ENCODE peak calls at places on chromosomes 5 and 9, in six cellular contexts. C is cortex of kidney, R is ovary, O is pancreas, U is SHP77, W is heart left ventricle. B is an unnamed sample.

GRCh38 chr9:38084556-38084880 is 15.5 kb upstream of the SHB start:
- DNase-seq in U (no peak), O (no peak), R (no peak), W (no peak), C (no peak), B (no peak)

GRCh38 chr5:52657231-52657645 is 130.5 kb upstream of the ITGA1 start:
- DNase-seq in R (no peak), O (no peak), C (no peak), W (no peak), U (peak; percentile 23), B (no peak)

GRCh38 chr9:129023036-129023907 is 4.9 kb downstream of the SH3GLB2 start:
- DNase-seq in U (peak; percentile 87), O (peak; percentile 35), R (peak; percentile 61), W (no peak), C (no peak), B (no peak)

GRCh38 chr5:79420248-79420647 is 93.7 kb downstream of the HOMER1 start:
- DNase-seq in O (no peak), C (no peak), R (no peak), W (no peak), U (no peak), B (no peak)

GRCh38 chr5:122726990-122727616 is 47.8 kb upstream of the SNX2 start:
- DNase-seq in R (no peak), U (no peak), W (no peak), C (no peak), O (no peak), B (peak; percentile 27)

GRCh38 chr9:130331573-130331972 is 66.0 kb downstream of the HMCN2 start:
- DNase-seq in C (no peak), W (peak; percentile 64), R (no peak), O (no peak), U (no peak), B (no peak)

GRCh38 chr5:95810305-95811125 is 12.0 kb downstream of the GLRX start:
- DNase-seq in R (no peak), U (no peak), W (no peak), O (no peak), C (no peak), B (no peak)

GRCh38 chr9:83140061-83140460 is 77.1 kb upstream of the RASEF start:
- DNase-seq in R (no peak), O (no peak), C (no peak), U (no peak), W (no peak), B (no peak)

GRCh38 chr9:133004091-133005072 is 25.9 kb downstream of the GFI1B start:
- DNase-seq in W (no peak), U (no peak), R (no peak), C (no peak), O (no peak), B (no peak)

GRCh38 chr5:144427871-144428270 is 257.2 kb downstream of the KCTD16 start:
- DNase-seq in C (no peak), W (no peak), U (no peak), R (no peak), O (no peak), B (no peak)

GRCh38 chr5:111512026-111512405 is 319 bp downstream of the STARD4 start:
- DNase-seq in O (no peak), R (peak; percentile 50), U (peak; percentile 43), W (no peak), C (no peak), B (no peak)

GRCh38 chr5:174362514-174362913 is 317.0 kb downstream of the NSG2 start:
- DNase-seq in O (no peak), U (no peak), C (no peak), R (no peak), W (no peak), B (no peak)

GRCh38 chr5:176731506-176732192 is 78.7 kb upstream of the UNC5A start:
- DNase-seq in U (no peak), R (no peak), O (no peak), W (no peak), C (no peak), B (no peak)

GRCh38 chr5:16936150-16937022 is at the start of gene MYO10:
- DNase-seq in R (peak; percentile 94), C (peak; percentile 79), U (no peak), O (peak; percentile 73), W (peak; percentile 81), B (peak; percentile 92)

GRCh38 chr5:40652441-40653220 is 27.1 kb upstream of the PTGER4 start:
- DNase-seq in U (no peak), R (no peak), W (no peak), C (no peak), O (no peak), B (no peak)

GRCh38 chr9:127122176-127123151 is at the start of gene ANGPTL2:
- DNase-seq in C (no peak), R (peak; percentile 96), U (peak; percentile 79), W (peak; percentile 95), O (peak; percentile 65), B (no peak)

B was measured in 8988T.